ENCODE peak calls at places on chromosome 22, in six cellular contexts. P is MM.1S, S is SK-N-SH, Z is neuronal stem cell, G is GM23338, J is H9. D is an unnamed sample.

GRCh38 chr22:49487950-49488349 is 339.7 kb downstream of the BRD1 start:
- DNase-seq in P (no peak), S (no peak), Z (no peak), G (no peak), J (peak), D (no peak)

GRCh38 chr22:48476599-48476998 is 1351.1 kb downstream of the BRD1 start:
- DNase-seq in P (no peak), S (no peak), Z (no peak), G (no peak), J (peak), D (no peak)

GRCh38 chr22:49201046-49201970 is 626.4 kb downstream of the BRD1 start:
- DNase-seq in P (no peak), S (no peak), Z (no peak), G (no peak), J (peak), D (no peak)

GRCh38 chr22:23763579-23764331 is 965 bp downstream of the C22orf15 start:
- DNase-seq in P (no peak), S (peak), Z (no peak), G (peak), J (peak), D (no peak)

GRCh38 chr22:48888466-48889208 is 939.0 kb downstream of the BRD1 start:
- DNase-seq in P (no peak), S (no peak), Z (no peak), G (no peak), J (no peak), D (no peak)

GRCh38 chr22:49996192-49996531 is 16.4 kb downstream of the IL17REL start:
- DNase-seq in P (no peak), S (no peak), Z (no peak), G (no peak), J (no peak), D (no peak)

GRCh38 chr22:41300661-41301060 is 664 bp upstream of the ZC3H7B start:
- DNase-seq in P (no peak), S (no peak), Z (no peak), G (peak), J (no peak), D (no peak)

GRCh38 chr22:39244496-39245129 is at the start of gene PDGFB:
- DNase-seq in P (peak), S (no peak), Z (no peak), G (peak), J (no peak), D (no peak)

GRCh38 chr22:43066844-43067385 is 22.3 kb downstream of the TTLL1 start:
- DNase-seq in P (no peak), S (no peak), Z (no peak), G (no peak), J (no peak), D (peak)

GRCh38 chr22:32354360-32355351 is 3.0 kb upstream of the RFPL3 start:
- DNase-seq in P (no peak), S (no peak), Z (no peak), G (peak), J (no peak), D (peak)

GRCh38 chr22:19788661-19789225 is 28.2 kb downstream of the TBX1 start:
- DNase-seq in P (no peak), S (no peak), Z (no peak), G (no peak), J (no peak), D (no peak)

DNA sequence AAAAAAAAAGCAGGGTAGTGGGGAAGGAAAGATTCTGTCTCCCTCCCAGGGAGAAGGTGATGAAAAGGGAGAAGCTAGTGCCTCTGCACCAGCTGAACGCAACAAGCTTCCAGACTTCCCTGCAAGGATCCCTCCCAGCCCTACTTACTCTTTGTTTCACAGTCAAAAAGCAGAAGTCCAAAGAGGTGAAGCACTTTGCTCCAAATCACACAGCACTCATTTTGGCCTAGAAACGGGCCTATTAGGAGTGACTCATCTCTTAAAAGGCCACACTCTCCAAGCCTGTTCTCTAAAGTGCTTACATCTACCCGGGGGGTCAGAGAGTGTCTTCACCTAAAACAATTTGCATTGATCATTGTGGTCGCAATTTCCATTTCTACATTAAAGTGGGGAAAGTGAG is 17.7 kb upstream of the GRK3 start:
- DNase-seq in P (no peak), S (no peak), Z (no peak), G (no peak), J (no peak), D (no peak)
- H3K4me2 ChIP-seq in P (no peak), S (no peak), Z (no peak), G (no peak), J (no peak), D (no peak)

GRCh38 chr22:26484360-26484706 is 656 bp downstream of the SRRD start:
- DNase-seq in P (peak), S (no peak), Z (no peak), G (peak), J (no peak), D (no peak)

GRCh38 chr22:26485991-26486390 is 2.3 kb downstream of the SRRD start:
- DNase-seq in P (no peak), S (no peak), Z (no peak), G (no peak), J (no peak), D (no peak)

GRCh38 chr22:26483439-26484359 is at the start of the genes HPS4 and SRRD:
- DNase-seq in P (peak), S (peak), Z (peak), G (peak), J (peak), D (peak)

GRCh38 chr22:26486394-26486793 is 2.7 kb downstream of the SRRD start:
- DNase-seq in P (no peak), S (no peak), Z (no peak), G (no peak), J (no peak), D (no peak)

GRCh38 chr22:26485013-26485412 is 1.3 kb downstream of the SRRD start:
- DNase-seq in P (no peak), S (no peak), Z (no peak), G (no peak), J (no peak), D (no peak)
- H3K4me2 ChIP-seq in P (peak), S (peak), Z (no peak), G (peak), J (peak), D (peak)

GRCh38 chr22:31105282-31105929 is 2.0 kb downstream of the SELENOM start:
- DNase-seq in P (no peak), S (no peak), Z (no peak), G (no peak), J (no peak), D (no peak)
- H3K4me2 ChIP-seq in P (no peak), S (peak), Z (no peak), G (peak), J (peak), D (peak)

GRCh38 chr22:44181033-44181911 is 547 bp downstream of the PARVG start:
- DNase-seq in P (peak), S (no peak), Z (no peak), G (no peak), J (no peak), D (peak)

GRCh38 chr22:44179989-44180705 is 578 bp upstream of the PARVG start:
- DNase-seq in P (no peak), S (no peak), Z (no peak), G (no peak), J (no peak), D (no peak)

GRCh38 chr22:44182591-44183588 is 2.2 kb downstream of the PARVG start:
- DNase-seq in P (no peak), S (no peak), Z (no peak), G (no peak), J (no peak), D (no peak)

GRCh38 chr22:44180706-44181032 is at the start of gene PARVG:
- DNase-seq in P (peak), S (no peak), Z (no peak), G (peak), J (peak), D (no peak)

DNA sequence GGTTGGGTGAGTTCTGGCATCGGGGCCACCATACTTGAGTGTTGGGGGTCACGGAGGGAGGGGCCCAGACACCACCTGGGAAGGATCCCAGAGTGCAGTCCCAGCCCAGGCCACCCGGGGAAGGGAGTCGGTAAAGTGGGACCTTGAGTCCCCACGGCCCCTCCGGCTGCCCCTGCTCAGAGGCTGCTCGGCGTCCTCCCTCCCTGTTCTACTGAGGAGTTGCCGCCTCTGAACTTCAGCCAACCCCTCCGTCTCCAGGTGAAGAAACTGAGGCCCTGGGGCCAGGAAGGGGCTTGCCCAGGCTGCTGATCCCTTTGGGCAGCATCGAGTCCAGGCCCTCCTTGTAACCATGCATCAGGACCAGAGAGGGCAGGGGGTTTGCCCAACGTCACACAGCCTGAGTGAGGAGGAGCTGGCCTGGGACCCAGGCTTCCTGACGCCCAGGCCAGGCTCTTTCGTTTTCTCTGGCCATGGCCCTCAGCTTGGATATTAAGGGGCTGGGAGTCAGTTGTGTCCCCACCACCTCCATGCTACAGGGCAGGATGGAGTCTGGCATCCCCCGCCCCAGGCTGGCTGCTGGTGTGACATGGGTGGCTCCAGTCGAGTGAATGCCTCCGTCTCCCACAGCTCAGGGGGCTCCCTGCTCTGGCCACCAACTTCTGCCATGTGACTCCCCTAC is 1.3 kb downstream of the PARVG start:
- DNase-seq in P (no peak), S (no peak), Z (no peak), G (no peak), J (no peak), D (no peak)
- H3K4me2 ChIP-seq in P (peak), S (no peak), Z (no peak), G (no peak), J (no peak), D (no peak)

GRCh38 chr22:37032535-37033460 is 13.3 kb downstream of the MPST start:
- DNase-seq in P (no peak), S (no peak), Z (no peak), G (peak), J (no peak), D (peak)
- H3K4me2 ChIP-seq in P (no peak), S (no peak), Z (no peak), G (no peak), J (no peak), D (no peak)

GRCh38 chr22:44184006-44184405 is 3.3 kb downstream of the PARVG start:
- DNase-seq in P (no peak), S (no peak), Z (no peak), G (no peak), J (no peak), D (peak)

GRCh38 chr22:44187652-44188230 is 7.0 kb downstream of the PARVG start:
- DNase-seq in P (no peak), S (no peak), Z (no peak), G (no peak), J (no peak), D (no peak)

GRCh38 chr22:44186737-44187136 is 6.0 kb downstream of the PARVG start:
- DNase-seq in P (no peak), S (no peak), Z (no peak), G (no peak), J (no peak), D (no peak)

GRCh38 chr22:44185237-44186120 is 4.8 kb downstream of the PARVG start:
- DNase-seq in P (no peak), S (no peak), Z (no peak), G (no peak), J (no peak), D (no peak)

DNA sequence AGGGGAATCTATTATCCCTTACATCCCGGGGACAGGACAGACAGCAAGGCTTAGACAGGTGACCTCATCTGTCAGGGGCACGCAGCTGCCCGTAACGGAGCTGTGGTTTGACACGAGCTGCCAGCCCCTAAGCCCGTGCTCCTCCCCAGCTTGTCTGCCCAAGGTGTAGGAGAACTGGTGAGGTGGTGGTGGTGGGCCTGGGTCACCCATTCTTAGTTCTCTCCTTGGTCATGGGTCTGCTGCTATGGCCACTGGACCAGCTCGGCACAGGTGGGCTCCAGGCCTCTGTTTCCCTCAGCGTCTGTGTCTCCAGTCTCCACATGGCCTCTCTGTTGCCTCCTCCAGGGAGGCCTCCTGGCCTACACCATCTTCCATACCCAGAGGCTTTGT is 5.4 kb downstream of the PARVG start:
- DNase-seq in P (no peak), S (no peak), Z (no peak), G (no peak), J (no peak), D (no peak)
- H3K4me2 ChIP-seq in P (no peak), S (no peak), Z (no peak), G (no peak), J (no peak), D (no peak)

GRCh38 chr22:17194213-17194612 is 25.0 kb downstream of the ADA2 start:
- DNase-seq in P (no peak), S (no peak), Z (no peak), G (peak), J (peak), D (no peak)
- H3K4me2 ChIP-seq in P (no peak), S (no peak), Z (peak), G (peak), J (no peak), D (no peak)

GRCh38 chr22:28909375-28909774 is 26.0 kb downstream of the ZNRF3 start:
- DNase-seq in P (no peak), S (no peak), Z (no peak), G (no peak), J (no peak), D (peak)
- H3K4me2 ChIP-seq in P (no peak), S (no peak), Z (no peak), G (no peak), J (no peak), D (no peak)

GRCh38 chr22:33883961-33884808 is 36.1 kb downstream of the LARGE1 start:
- DNase-seq in P (no peak), S (no peak), Z (no peak), G (no peak), J (no peak), D (peak)
- H3K4me2 ChIP-seq in P (no peak), S (no peak), Z (no peak), G (peak), J (no peak), D (no peak)

D was measured in astrocyte.